ENCODE peak calls at places on chromosome 1, in eight cellular contexts. One of them, this sample, is unnamed.

GRCh38 chr1:24769656-24770651 is 24.7 kb downstream of the CLIC4 start:
- DNase-seq in H7: no peak
- DNase-seq in mesenchymal stem cell: peak; percentile 97
- DNase-seq in fibroblast of mammary gland: peak; percentile 97
- DNase-seq in A549: no peak
- DNase-seq in fibroblast of the aortic adventitia: peak; percentile 95
- DNase-seq in mesendoderm: no peak
- DNase-seq in cardiac muscle cell: peak; percentile 96
- DNase-seq in this sample: peak; percentile 96

GRCh38 chr1:205317311-205317917 is 4.1 kb downstream of the NUAK2 start:
- DNase-seq in H7: peak; percentile 60
- DNase-seq in mesenchymal stem cell: no peak
- DNase-seq in fibroblast of mammary gland: no peak
- DNase-seq in A549: no peak
- DNase-seq in fibroblast of the aortic adventitia: no peak
- DNase-seq in mesendoderm: no peak
- DNase-seq in cardiac muscle cell: peak; percentile 55
- DNase-seq in this sample: peak; percentile 71

GRCh38 chr1:10510520-10511493 is 36.1 kb downstream of the PEX14 start:
- DNase-seq in H7: no peak
- DNase-seq in mesenchymal stem cell: peak; percentile 85
- DNase-seq in fibroblast of mammary gland: peak; percentile 92
- DNase-seq in A549: peak; percentile 50
- DNase-seq in fibroblast of the aortic adventitia: peak; percentile 93
- DNase-seq in mesendoderm: no peak
- DNase-seq in cardiac muscle cell: peak; percentile 74
- DNase-seq in this sample: peak; percentile 86

GRCh38 chr1:205360166-205360565 is 3.4 kb upstream of the KLHDC8A start:
- DNase-seq in H7: no peak
- DNase-seq in mesenchymal stem cell: no peak
- DNase-seq in fibroblast of mammary gland: no peak
- DNase-seq in A549: no peak
- DNase-seq in fibroblast of the aortic adventitia: no peak
- DNase-seq in mesendoderm: no peak
- DNase-seq in cardiac muscle cell: no peak
- DNase-seq in this sample: no peak

GRCh38 chr1:212482006-212482351 is 49.3 kb downstream of the NENF start:
- DNase-seq in H7: no peak
- DNase-seq in mesenchymal stem cell: no peak
- DNase-seq in fibroblast of mammary gland: peak; percentile 57
- DNase-seq in A549: no peak
- DNase-seq in fibroblast of the aortic adventitia: peak; percentile 33
- DNase-seq in mesendoderm: no peak
- DNase-seq in cardiac muscle cell: no peak
- DNase-seq in this sample: no peak

GRCh38 chr1:54404939-54405880 is 984 bp downstream of the SSBP3 start:
- DNase-seq in H7: peak; percentile 72
- DNase-seq in mesenchymal stem cell: peak; percentile 31
- DNase-seq in fibroblast of mammary gland: no peak
- DNase-seq in A549: no peak
- DNase-seq in fibroblast of the aortic adventitia: no peak
- DNase-seq in mesendoderm: no peak
- DNase-seq in cardiac muscle cell: peak; percentile 16
- DNase-seq in this sample: no peak

GRCh38 chr1:223731076-223731770 is 18.9 kb downstream of the CAPN2 start:
- DNase-seq in H7: no peak
- DNase-seq in mesenchymal stem cell: peak; percentile 88
- DNase-seq in fibroblast of mammary gland: peak; percentile 83
- DNase-seq in A549: no peak
- DNase-seq in fibroblast of the aortic adventitia: peak; percentile 83
- DNase-seq in mesendoderm: no peak
- DNase-seq in cardiac muscle cell: peak; percentile 86
- DNase-seq in this sample: peak; percentile 65

GRCh38 chr1:200875416-200875815 is 2.6 kb downstream of the GPR25 start:
- DNase-seq in H7: no peak
- DNase-seq in mesenchymal stem cell: no peak
- DNase-seq in fibroblast of mammary gland: no peak
- DNase-seq in A549: no peak
- DNase-seq in fibroblast of the aortic adventitia: no peak
- DNase-seq in mesendoderm: no peak
- DNase-seq in cardiac muscle cell: no peak
- DNase-seq in this sample: no peak

GRCh38 chr1:205774277-205775014 is 836 bp downstream of the RAB29 start:
- DNase-seq in H7: peak; percentile 79
- DNase-seq in mesenchymal stem cell: peak; percentile 42
- DNase-seq in fibroblast of mammary gland: no peak
- DNase-seq in A549: no peak
- DNase-seq in fibroblast of the aortic adventitia: no peak
- DNase-seq in mesendoderm: peak; percentile 53
- DNase-seq in cardiac muscle cell: peak; percentile 15
- DNase-seq in this sample: no peak

GRCh38 chr1:100353988-100354387 is 1.7 kb downstream of the CDC14A start:
- DNase-seq in H7: peak; percentile 16
- DNase-seq in mesenchymal stem cell: peak; percentile 49
- DNase-seq in fibroblast of mammary gland: peak; percentile 18
- DNase-seq in A549: peak; percentile 20
- DNase-seq in fibroblast of the aortic adventitia: peak; percentile 8
- DNase-seq in mesendoderm: peak; percentile 94
- DNase-seq in cardiac muscle cell: no peak
- DNase-seq in this sample: no peak

GRCh38 chr1:24535021-24535424 is 20.9 kb upstream of the NCMAP start:
- DNase-seq in H7: peak; percentile 59
- DNase-seq in mesenchymal stem cell: no peak
- DNase-seq in fibroblast of mammary gland: no peak
- DNase-seq in A549: no peak
- DNase-seq in fibroblast of the aortic adventitia: no peak
- DNase-seq in mesendoderm: no peak
- DNase-seq in cardiac muscle cell: no peak
- DNase-seq in this sample: no peak

GRCh38 chr1:25080294-25081209 is 150.5 kb upstream of the RUNX3 start:
- DNase-seq in H7: no peak
- DNase-seq in mesenchymal stem cell: peak; percentile 8
- DNase-seq in fibroblast of mammary gland: peak; percentile 30
- DNase-seq in A549: no peak
- DNase-seq in fibroblast of the aortic adventitia: peak; percentile 35
- DNase-seq in mesendoderm: peak; percentile 37
- DNase-seq in cardiac muscle cell: peak; percentile 23
- DNase-seq in this sample: no peak

GRCh38 chr1:220526294-220526693 is 1.6 kb upstream of the MARK1 start:
- DNase-seq in H7: peak; percentile 37
- DNase-seq in mesenchymal stem cell: peak; percentile 9
- DNase-seq in fibroblast of mammary gland: no peak
- DNase-seq in A549: no peak
- DNase-seq in fibroblast of the aortic adventitia: no peak
- DNase-seq in mesendoderm: peak; percentile 59
- DNase-seq in cardiac muscle cell: peak; percentile 2
- DNase-seq in this sample: no peak

GRCh38 chr1:202586018-202586821 is 124.0 kb downstream of the SYT2 start:
- DNase-seq in H7: no peak
- DNase-seq in mesenchymal stem cell: peak; percentile 68
- DNase-seq in fibroblast of mammary gland: peak; percentile 66
- DNase-seq in A549: no peak
- DNase-seq in fibroblast of the aortic adventitia: peak; percentile 67
- DNase-seq in mesendoderm: peak; percentile 88
- DNase-seq in cardiac muscle cell: peak; percentile 73
- DNase-seq in this sample: peak; percentile 63

GRCh38 chr1:64935551-64936158 is 30.7 kb downstream of the JAK1 start:
- DNase-seq in H7: no peak
- DNase-seq in mesenchymal stem cell: no peak
- DNase-seq in fibroblast of mammary gland: no peak
- DNase-seq in A549: no peak
- DNase-seq in fibroblast of the aortic adventitia: no peak
- DNase-seq in mesendoderm: no peak
- DNase-seq in cardiac muscle cell: no peak
- DNase-seq in this sample: no peak

GRCh38 chr1:155952505-155952890 is 11.1 kb downstream of the RXFP4 start:
- DNase-seq in H7: no peak
- DNase-seq in mesenchymal stem cell: no peak
- DNase-seq in fibroblast of mammary gland: no peak
- DNase-seq in A549: no peak
- DNase-seq in fibroblast of the aortic adventitia: no peak
- DNase-seq in mesendoderm: no peak
- DNase-seq in cardiac muscle cell: no peak
- DNase-seq in this sample: no peak

DNA sequence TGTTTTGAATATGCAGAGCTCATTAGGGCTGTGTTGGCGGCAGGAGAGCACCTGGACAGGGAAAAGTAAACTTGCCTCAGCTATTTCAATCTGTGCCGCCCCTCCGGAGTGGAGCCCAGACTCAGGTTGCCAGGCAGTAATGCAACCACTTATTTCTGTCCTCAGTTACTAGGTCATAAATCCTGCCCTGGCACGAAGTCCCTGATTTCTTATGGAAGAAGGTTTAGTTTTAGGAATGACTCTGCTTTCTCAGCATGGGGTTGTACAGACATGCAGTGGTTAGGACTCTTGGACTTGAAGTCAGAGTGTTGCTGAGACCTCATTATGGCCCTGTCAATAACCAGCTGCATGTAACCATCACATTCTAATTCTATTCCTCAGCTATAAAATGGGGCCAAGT is 98.3 kb upstream of the FGGY start:
- DNase-seq in H7: no peak
- DNase-seq in mesenchymal stem cell: no peak
- DNase-seq in fibroblast of mammary gland: no peak
- DNase-seq in A549: no peak
- DNase-seq in fibroblast of the aortic adventitia: no peak
- DNase-seq in mesendoderm: no peak
- DNase-seq in cardiac muscle cell: no peak
- DNase-seq in this sample: peak; percentile 53
- H3K4me3 ChIP-seq in H7: no peak overlapping the region
- H3K4me3 ChIP-seq in mesenchymal stem cell: no peak overlapping the region
- H3K4me3 ChIP-seq in fibroblast of mammary gland: no peak overlapping the region
- H3K4me3 ChIP-seq in A549: no peak overlapping the region
- H3K4me3 ChIP-seq in fibroblast of the aortic adventitia: no peak overlapping the region
- H3K4me3 ChIP-seq in mesendoderm: no peak overlapping the region
- H3K4me3 ChIP-seq in cardiac muscle cell: no peak overlapping the region
- H3K4me3 ChIP-seq in this sample: no peak overlapping the region

DNA sequence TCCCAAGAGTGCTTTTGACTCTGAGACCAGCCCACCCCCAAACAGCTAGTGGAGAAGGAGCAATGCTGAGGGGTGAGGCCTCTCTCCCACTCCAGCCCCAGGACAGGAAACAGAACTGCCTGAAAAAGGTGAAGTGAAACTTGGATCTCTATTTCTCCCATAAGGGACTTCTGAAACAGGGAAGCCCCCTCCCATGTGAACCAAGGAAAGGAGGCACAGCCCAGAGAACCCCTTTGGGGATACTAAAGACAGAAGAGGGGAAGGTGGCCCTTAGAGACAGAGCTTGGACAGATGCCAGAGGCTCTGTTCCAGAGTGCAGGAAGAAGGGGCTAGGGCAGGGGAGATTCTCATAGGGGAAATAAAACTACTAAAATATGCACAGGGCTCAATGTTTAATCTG is 2.9 kb downstream of the TNFAIP8L2 start:
- DNase-seq in H7: no peak
- DNase-seq in mesenchymal stem cell: no peak
- DNase-seq in fibroblast of mammary gland: no peak
- DNase-seq in A549: no peak
- DNase-seq in fibroblast of the aortic adventitia: no peak
- DNase-seq in mesendoderm: no peak
- DNase-seq in cardiac muscle cell: no peak
- DNase-seq in this sample: no peak
- H3K4me3 ChIP-seq in H7: no peak overlapping the region
- H3K4me3 ChIP-seq in mesenchymal stem cell: no peak overlapping the region
- H3K4me3 ChIP-seq in fibroblast of mammary gland: no peak overlapping the region
- H3K4me3 ChIP-seq in A549: no peak overlapping the region
- H3K4me3 ChIP-seq in fibroblast of the aortic adventitia: no peak overlapping the region
- H3K4me3 ChIP-seq in mesendoderm: no peak overlapping the region
- H3K4me3 ChIP-seq in cardiac muscle cell: no peak overlapping the region
- H3K4me3 ChIP-seq in this sample: no peak overlapping the region

GRCh38 chr1:116393015-116393414 is 20.0 kb downstream of the ATP1A1 start:
- DNase-seq in H7: no peak
- DNase-seq in mesenchymal stem cell: no peak
- DNase-seq in fibroblast of mammary gland: no peak
- DNase-seq in A549: no peak
- DNase-seq in fibroblast of the aortic adventitia: no peak
- DNase-seq in mesendoderm: no peak
- DNase-seq in cardiac muscle cell: no peak
- DNase-seq in this sample: no peak

GRCh38 chr1:116393792-116394191 is 20.7 kb downstream of the ATP1A1 start:
- DNase-seq in H7: no peak
- DNase-seq in mesenchymal stem cell: no peak
- DNase-seq in fibroblast of mammary gland: no peak
- DNase-seq in A549: no peak
- DNase-seq in fibroblast of the aortic adventitia: no peak
- DNase-seq in mesendoderm: no peak
- DNase-seq in cardiac muscle cell: no peak
- DNase-seq in this sample: no peak

GRCh38 chr1:116397728-116398127 is 24.7 kb downstream of the ATP1A1 start:
- DNase-seq in H7: peak; percentile 20
- DNase-seq in mesenchymal stem cell: no peak
- DNase-seq in fibroblast of mammary gland: no peak
- DNase-seq in A549: no peak
- DNase-seq in fibroblast of the aortic adventitia: no peak
- DNase-seq in mesendoderm: no peak
- DNase-seq in cardiac muscle cell: no peak
- DNase-seq in this sample: no peak

GRCh38 chr1:116394270-116394669 is 21.2 kb downstream of the ATP1A1 start:
- DNase-seq in H7: no peak
- DNase-seq in mesenchymal stem cell: no peak
- DNase-seq in fibroblast of mammary gland: no peak
- DNase-seq in A549: no peak
- DNase-seq in fibroblast of the aortic adventitia: no peak
- DNase-seq in mesendoderm: no peak
- DNase-seq in cardiac muscle cell: no peak
- DNase-seq in this sample: no peak

DNA sequence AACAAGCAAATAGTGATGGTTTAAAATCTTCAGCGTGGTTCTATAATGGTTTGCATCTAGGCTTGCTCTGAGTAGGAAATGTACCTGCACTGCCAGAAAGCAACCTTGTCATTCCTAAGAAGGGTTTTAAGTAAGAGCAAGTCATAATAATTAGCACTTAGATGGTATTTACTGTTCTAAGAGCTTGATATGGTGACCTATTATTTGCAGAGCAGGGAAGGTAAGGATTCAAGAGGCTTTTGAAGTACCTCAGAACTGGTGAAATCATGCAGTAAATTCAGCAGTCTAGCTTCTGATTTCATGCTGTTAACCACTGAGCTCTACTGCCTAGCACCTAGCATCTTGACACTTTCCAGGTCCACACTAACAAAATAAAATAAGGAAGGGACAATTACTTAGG is 23.7 kb downstream of the ATP1A1 start:
- DNase-seq in H7: no peak
- DNase-seq in mesenchymal stem cell: no peak
- DNase-seq in fibroblast of mammary gland: no peak
- DNase-seq in A549: no peak
- DNase-seq in fibroblast of the aortic adventitia: no peak
- DNase-seq in mesendoderm: no peak
- DNase-seq in cardiac muscle cell: no peak
- DNase-seq in this sample: no peak
- H3K4me3 ChIP-seq in H7: no peak overlapping the region
- H3K4me3 ChIP-seq in mesenchymal stem cell: no peak overlapping the region
- H3K4me3 ChIP-seq in fibroblast of mammary gland: no peak overlapping the region
- H3K4me3 ChIP-seq in A549: no peak overlapping the region
- H3K4me3 ChIP-seq in fibroblast of the aortic adventitia: no peak overlapping the region
- H3K4me3 ChIP-seq in mesendoderm: no peak overlapping the region
- H3K4me3 ChIP-seq in cardiac muscle cell: no peak overlapping the region
- H3K4me3 ChIP-seq in this sample: no peak overlapping the region

GRCh38 chr1:28371011-28371378 is 1.5 kb downstream of the PHACTR4 start:
- DNase-seq in H7: no peak
- DNase-seq in mesenchymal stem cell: peak; percentile 14
- DNase-seq in fibroblast of mammary gland: no peak
- DNase-seq in A549: no peak
- DNase-seq in fibroblast of the aortic adventitia: no peak
- DNase-seq in mesendoderm: peak; percentile 8
- DNase-seq in cardiac muscle cell: no peak
- DNase-seq in this sample: no peak
- H3K4me3 ChIP-seq in H7: peak overlapping the region; percentile 94
- H3K4me3 ChIP-seq in mesenchymal stem cell: peak overlapping the region; percentile 93
- H3K4me3 ChIP-seq in fibroblast of mammary gland: peak overlapping the region; percentile 87
- H3K4me3 ChIP-seq in A549: peak overlapping the region; percentile 72
- H3K4me3 ChIP-seq in fibroblast of the aortic adventitia: peak overlapping the region; percentile 84
- H3K4me3 ChIP-seq in mesendoderm: no peak overlapping the region
- H3K4me3 ChIP-seq in cardiac muscle cell: peak overlapping the region; percentile 67
- H3K4me3 ChIP-seq in this sample: peak overlapping the region; percentile 86